ENCODE peak calls at places on chromosomes 13 and 19, in ten cellular contexts. E is pancreas; C is right lobe of liver; R is brain microvascular endothelial cell; D is CD8-positive, alpha-beta memory T cell; X is SK-N-SH; A is astrocyte; H is right atrium auricular region; Y is IMR-90; V is H9. S is an unnamed sample.

GRCh38 chr19:29299416-29300380 is 86.7 kb upstream of the UQCRFS1 start:
- DNase-seq in E (no peak), C (no peak), R (no peak), D (no peak), X (no peak), A (no peak), H (no peak), Y (no peak), V (no peak), S (no peak)

GRCh38 chr19:32357720-32358119 is 12.3 kb downstream of the ZNF507 start:
- DNase-seq in E (no peak), C (no peak), R (no peak), D (no peak), X (no peak), A (no peak), H (no peak), Y (no peak), V (no peak), S (no peak)

GRCh38 chr13:112448621-112449544 is 72.7 kb downstream of the SPACA7 start:
- DNase-seq in E (no peak), C (no peak), R (no peak), D (no peak), X (peak), A (no peak), H (peak), Y (no peak), V (no peak), S (no peak)

GRCh38 chr19:15317392-15318011 is 14.8 kb downstream of the BRD4 start:
- DNase-seq in E (no peak), C (no peak), R (peak), D (no peak), X (no peak), A (peak), H (no peak), Y (peak), V (no peak), S (no peak)

GRCh38 chr13:22103046-22103445 is 432.2 kb downstream of the FGF9 start:
- DNase-seq in E (no peak), C (no peak), R (no peak), D (no peak), X (no peak), A (no peak), H (no peak), Y (no peak), V (no peak), S (no peak)

GRCh38 chr13:33132644-33133440 is 116.6 kb downstream of the KL start:
- DNase-seq in E (no peak), C (no peak), R (no peak), D (no peak), X (no peak), A (peak), H (no peak), Y (peak), V (no peak), S (no peak)

GRCh38 chr19:54576411-54576976 is 2.9 kb downstream of the LILRA2 start:
- DNase-seq in E (no peak), C (no peak), R (no peak), D (no peak), X (no peak), A (no peak), H (no peak), Y (no peak), V (peak), S (no peak)

GRCh38 chr19:5627395-5627904 is 4.6 kb downstream of the SAFB start:
- DNase-seq in E (peak), C (peak), R (peak), D (no peak), X (no peak), A (peak), H (no peak), Y (peak), V (peak), S (no peak)

GRCh38 chr13:32048816-32049215 is 17.2 kb downstream of the FRY start:
- DNase-seq in E (no peak), C (no peak), R (no peak), D (no peak), X (peak), A (no peak), H (no peak), Y (no peak), V (no peak), S (no peak)

GRCh38 chr13:61727714-61728275 is 312.1 kb upstream of the PCDH20 start:
- DNase-seq in E (no peak), C (no peak), R (no peak), D (no peak), X (no peak), A (peak), H (no peak), Y (no peak), V (no peak), S (peak)

GRCh38 chr13:111993701-111994100 is 73.2 kb upstream of the SOX1 start:
- DNase-seq in E (no peak), C (no peak), R (no peak), D (no peak), X (no peak), A (no peak), H (no peak), Y (no peak), V (no peak), S (no peak)

GRCh38 chr19:55406869-55407624 is 541 bp downstream of the UBE2S start:
- DNase-seq in E (peak), C (peak), R (no peak), D (peak), X (peak), A (no peak), H (no peak), Y (no peak), V (no peak), S (peak)

GRCh38 chr19:12838182-12838890 is at the start of gene MAST1:
- DNase-seq in E (no peak), C (no peak), R (no peak), D (peak), X (peak), A (no peak), H (no peak), Y (no peak), V (peak), S (no peak)

GRCh38 chr19:42606660-42607351 is 12.1 kb upstream of the CEACAM8 start:
- DNase-seq in E (peak), C (peak), R (no peak), D (peak), X (peak), A (no peak), H (no peak), Y (peak), V (peak), S (peak)

GRCh38 chr13:60716296-60716695 is 319.3 kb downstream of the TDRD3 start:
- DNase-seq in E (no peak), C (no peak), R (no peak), D (no peak), X (no peak), A (no peak), H (no peak), Y (no peak), V (no peak), S (no peak)

GRCh38 chr13:29991343-29991742 is 140.9 kb upstream of the UBL3 start:
- DNase-seq in E (no peak), C (no peak), R (peak), D (no peak), X (no peak), A (peak), H (no peak), Y (peak), V (no peak), S (peak)

GRCh38 chr19:44278181-44278690 is 18.6 kb downstream of the ZNF233 start:
- DNase-seq in E (no peak), C (no peak), R (peak), D (no peak), X (no peak), A (no peak), H (no peak), Y (peak), V (no peak), S (peak)

GRCh38 chr13:50459046-50459445 is 384.4 kb downstream of the DLEU7 start:
- DNase-seq in E (no peak), C (no peak), R (no peak), D (no peak), X (no peak), A (no peak), H (no peak), Y (no peak), V (no peak), S (no peak)

GRCh38 chr13:98099627-98100026 is 43.3 kb upstream of the FARP1 start:
- DNase-seq in E (no peak), C (no peak), R (no peak), D (no peak), X (no peak), A (no peak), H (no peak), Y (no peak), V (no peak), S (no peak)

GRCh38 chr13:75661443-75661842 is 25.3 kb downstream of the LMO7 start:
- DNase-seq in E (peak), C (no peak), R (no peak), D (no peak), X (no peak), A (no peak), H (no peak), Y (no peak), V (no peak), S (no peak)

GRCh38 chr19:19236173-19236572 is 24.4 kb downstream of the NCAN start:
- DNase-seq in E (no peak), C (no peak), R (no peak), D (no peak), X (no peak), A (no peak), H (no peak), Y (no peak), V (no peak), S (no peak)

GRCh38 chr13:38686635-38687245 is at the start of gene FREM2:
- DNase-seq in E (peak), C (peak), R (no peak), D (no peak), X (no peak), A (peak), H (no peak), Y (no peak), V (peak), S (peak)

GRCh38 chr19:9828551-9829063 is 889 bp downstream of the UBL5 start:
- DNase-seq in E (no peak), C (no peak), R (no peak), D (no peak), X (no peak), A (no peak), H (no peak), Y (no peak), V (no peak), S (no peak)

GRCh38 chr13:26523007-26523406 is 34.5 kb upstream of the WASF3 start:
- DNase-seq in E (no peak), C (no peak), R (no peak), D (no peak), X (no peak), A (no peak), H (no peak), Y (no peak), V (no peak), S (no peak)

GRCh38 chr19:3880471-3881271 is at the start of gene ATCAY:
- DNase-seq in E (no peak), C (no peak), R (no peak), D (no peak), X (peak), A (no peak), H (no peak), Y (no peak), V (peak), S (no peak)

GRCh38 chr13:93776936-93777335 is 550.3 kb downstream of the GPC6 start:
- DNase-seq in E (no peak), C (no peak), R (peak), D (no peak), X (no peak), A (peak), H (no peak), Y (peak), V (no peak), S (no peak)

GRCh38 chr19:44984005-44984404 is 17.3 kb upstream of the RELB start:
- DNase-seq in E (no peak), C (no peak), R (no peak), D (no peak), X (no peak), A (no peak), H (no peak), Y (no peak), V (no peak), S (no peak)

GRCh38 chr13:31064636-31065035 is 97.1 kb downstream of the HSPH1 start:
- DNase-seq in E (no peak), C (no peak), R (no peak), D (no peak), X (no peak), A (no peak), H (no peak), Y (no peak), V (no peak), S (no peak)

GRCh38 chr19:43305642-43306041 is 36.3 kb upstream of the PSG9 start:
- DNase-seq in E (no peak), C (no peak), R (no peak), D (no peak), X (no peak), A (no peak), H (no peak), Y (no peak), V (no peak), S (no peak)

GRCh38 chr13:32222046-32222676 is 93.0 kb downstream of the ZAR1L start:
- DNase-seq in E (no peak), C (no peak), R (no peak), D (no peak), X (no peak), A (no peak), H (no peak), Y (no peak), V (no peak), S (no peak)

GRCh38 chr13:23175920-23176319 is 4.9 kb upstream of the SGCG start:
- DNase-seq in E (no peak), C (no peak), R (no peak), D (no peak), X (no peak), A (no peak), H (no peak), Y (peak), V (no peak), S (peak)

GRCh38 chr19:21321134-21321533 is 8.1 kb downstream of the ZNF708 start:
- DNase-seq in E (no peak), C (no peak), R (no peak), D (no peak), X (no peak), A (peak), H (no peak), Y (no peak), V (no peak), S (no peak)

GRCh38 chr19:6516018-6516658 is 14.0 kb upstream of the TUBB4A start:
- DNase-seq in E (peak), C (peak), R (peak), D (peak), X (peak), A (peak), H (peak), Y (peak), V (peak), S (peak)

GRCh38 chr19:57709616-57710015 is 612 bp upstream of the ZNF154 start:
- DNase-seq in E (no peak), C (no peak), R (no peak), D (no peak), X (no peak), A (no peak), H (no peak), Y (no peak), V (peak), S (no peak)

GRCh38 chr19:39074205-39074692 is 9.9 kb upstream of the ACP7 start:
- DNase-seq in E (no peak), C (no peak), R (no peak), D (no peak), X (no peak), A (no peak), H (no peak), Y (no peak), V (no peak), S (no peak)

GRCh38 chr13:59447846-59448620 is 715.7 kb downstream of the DIAPH3 start:
- DNase-seq in E (no peak), C (no peak), R (peak), D (no peak), X (no peak), A (peak), H (no peak), Y (peak), V (peak), S (no peak)

GRCh38 chr13:110471833-110472162 is 89.7 kb downstream of the RAB20 start:
- DNase-seq in E (peak), C (peak), R (peak), D (no peak), X (no peak), A (peak), H (peak), Y (peak), V (no peak), S (no peak)

GRCh38 chr19:11587302-11587972 is 9.8 kb upstream of the ZNF627 start:
- DNase-seq in E (peak), C (peak), R (peak), D (peak), X (peak), A (peak), H (peak), Y (peak), V (peak), S (peak)
- H3K27ac ChIP-seq in E (no peak), C (no peak), R (no peak), D (no peak), X (no peak), A (no peak), H (no peak), Y (no peak), V (no peak), S (peak)

GRCh38 chr13:40123962-40124647 is 468.6 kb downstream of the COG6 start:
- DNase-seq in E (no peak), C (no peak), R (no peak), D (no peak), X (no peak), A (no peak), H (no peak), Y (no peak), V (no peak), S (no peak)

GRCh38 chr13:40126301-40127085 is 471.0 kb downstream of the COG6 start:
- DNase-seq in E (no peak), C (no peak), R (no peak), D (no peak), X (no peak), A (no peak), H (no peak), Y (no peak), V (no peak), S (no peak)

GRCh38 chr13:40127476-40127875 is 472.0 kb downstream of the COG6 start:
- DNase-seq in E (no peak), C (no peak), R (no peak), D (no peak), X (no peak), A (no peak), H (no peak), Y (no peak), V (no peak), S (no peak)

GRCh38 chr13:40125336-40125735 is 469.9 kb downstream of the COG6 start:
- DNase-seq in E (no peak), C (no peak), R (no peak), D (no peak), X (no peak), A (no peak), H (no peak), Y (no peak), V (no peak), S (no peak)

DNA sequence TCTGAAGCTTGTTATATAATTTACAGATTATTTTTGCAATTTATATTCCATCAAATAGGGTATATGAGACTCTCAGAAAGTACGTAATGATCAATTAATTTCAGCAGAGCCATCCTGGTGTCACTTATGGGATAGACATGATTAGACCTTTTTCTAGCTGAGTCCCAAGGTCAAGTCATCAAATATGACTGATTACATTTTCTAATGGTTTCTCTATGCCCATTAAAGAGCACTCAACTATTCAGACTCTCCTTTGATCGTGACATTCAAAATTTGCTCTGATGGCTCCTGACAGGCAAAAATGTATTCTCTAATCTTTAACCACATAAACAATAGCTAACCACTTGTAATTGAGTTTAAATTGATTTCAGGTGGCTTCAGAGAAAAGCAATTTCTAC is 469.2 kb downstream of the COG6 start:
- DNase-seq in E (no peak), C (no peak), R (no peak), D (no peak), X (no peak), A (no peak), H (no peak), Y (no peak), V (no peak), S (no peak)
- H3K27ac ChIP-seq in E (no peak), C (no peak), R (no peak), D (no peak), X (no peak), A (no peak), H (no peak), Y (no peak), V (no peak), S (no peak)

GRCh38 chr19:7679771-7680605 is 645 bp upstream of the TRAPPC5 start:
- DNase-seq in E (no peak), C (no peak), R (no peak), D (no peak), X (no peak), A (no peak), H (no peak), Y (no peak), V (no peak), S (no peak)

GRCh38 chr19:7681336-7682174 is 922 bp downstream of the TRAPPC5 start:
- DNase-seq in E (peak), C (peak), R (peak), D (peak), X (peak), A (peak), H (peak), Y (peak), V (peak), S (peak)

GRCh38 chr19:7680606-7681335 is at the start of gene TRAPPC5:
- DNase-seq in E (peak), C (peak), R (peak), D (peak), X (peak), A (peak), H (peak), Y (peak), V (peak), S (peak)

GRCh38 chr19:7679017-7679720 is 1.5 kb upstream of the TRAPPC5 start:
- DNase-seq in E (no peak), C (peak), R (no peak), D (peak), X (peak), A (no peak), H (no peak), Y (no peak), V (no peak), S (no peak)

DNA sequence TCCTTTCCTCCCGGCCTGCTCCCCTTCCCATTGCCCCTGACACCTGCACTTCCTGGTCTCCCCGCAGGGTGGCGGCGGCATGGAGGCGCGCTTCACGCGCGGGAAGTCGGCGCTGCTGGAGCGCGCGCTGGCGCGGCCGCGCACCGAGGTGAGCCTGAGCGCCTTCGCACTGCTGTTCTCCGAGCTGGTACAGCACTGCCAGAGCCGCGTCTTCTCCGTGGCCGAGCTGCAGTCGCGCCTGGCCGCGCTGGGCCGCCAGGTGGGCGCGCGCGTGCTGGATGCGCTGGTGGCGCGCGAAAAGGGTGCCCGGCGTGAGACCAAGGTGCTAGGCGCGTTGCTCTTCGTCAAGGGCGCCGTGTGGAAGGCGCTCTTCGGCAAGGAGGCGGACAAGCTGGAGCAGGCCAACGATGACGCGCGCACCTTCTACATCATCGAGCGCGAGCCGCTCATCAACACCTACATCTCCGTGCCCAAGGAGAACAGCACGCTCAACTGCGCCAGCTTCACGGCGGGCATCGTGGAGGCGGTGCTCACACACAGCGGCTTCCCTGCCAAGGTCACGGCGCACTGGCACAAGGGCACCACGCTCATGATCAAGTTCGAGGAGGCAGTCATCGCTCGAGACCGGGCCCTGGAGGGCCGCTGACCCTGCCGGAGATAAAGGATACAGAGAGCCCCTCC is 1.7 kb downstream of the TRAPPC5 start:
- DNase-seq in E (no peak), C (no peak), R (no peak), D (no peak), X (no peak), A (no peak), H (no peak), Y (no peak), V (peak), S (no peak)
- H3K27ac ChIP-seq in E (no peak), C (no peak), R (no peak), D (no peak), X (no peak), A (no peak), H (no peak), Y (no peak), V (no peak), S (peak)

DNA sequence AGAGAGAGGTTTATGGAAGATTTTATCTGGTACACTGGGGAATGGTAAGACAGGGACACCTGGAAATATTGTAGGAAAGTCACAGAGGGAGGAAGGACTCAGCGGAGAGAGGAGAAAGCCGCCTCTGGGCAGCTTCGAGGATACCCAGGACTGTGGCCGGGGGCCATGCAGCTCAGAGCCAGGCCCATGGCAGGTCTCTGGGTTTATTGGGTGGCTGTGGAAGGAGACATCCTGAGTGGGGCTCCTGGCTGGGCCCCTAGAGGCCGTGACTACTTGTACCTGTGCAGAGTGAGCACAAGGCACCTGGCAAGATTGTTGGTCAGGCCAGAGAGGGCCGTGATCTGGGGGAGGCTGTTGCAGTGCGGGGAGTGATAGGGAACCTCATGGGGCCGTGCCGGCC is 3.4 kb downstream of the DAZAP1 start:
- DNase-seq in E (no peak), C (no peak), R (no peak), D (no peak), X (no peak), A (no peak), H (no peak), Y (no peak), V (no peak), S (no peak)
- H3K27ac ChIP-seq in E (peak), C (no peak), R (peak), D (peak), X (no peak), A (peak), H (peak), Y (no peak), V (no peak), S (peak)